ENCODE peak calls at places on chromosomes 3 and 15, in four cellular contexts. S is HEK293T, T is WTC11, A is K562. D is an unnamed sample.

GRCh38 chr15:75661041-75661778 is 13.5 kb downstream of the SNX33 start:
- DNase-seq in S (no peak), T (peak; percentile 57), A (no peak), D (peak; percentile 45)

GRCh38 chr3:181567446-181568075 is 144.2 kb upstream of the SOX2 start:
- DNase-seq in T (no peak), A (no peak), S (no peak), D (no peak)

GRCh38 chr3:46553154-46553553 is 12.9 kb downstream of the LRRC2 start:
- DNase-seq in A (no peak), T (no peak), S (no peak), D (no peak)

GRCh38 chr15:25789206-25789605 is 73.9 kb downstream of the ATP10A start:
- DNase-seq in T (no peak), S (no peak), A (no peak), D (no peak)

GRCh38 chr3:146165844-146166243 is 4.9 kb upstream of the PLOD2 start:
- DNase-seq in A (no peak), S (no peak), T (no peak), D (no peak)

GRCh38 chr3:138440137-138440536 is 5.7 kb downstream of the ESYT3 start:
- DNase-seq in T (no peak), S (no peak), A (no peak), D (no peak)

GRCh38 chr15:85582719-85583089 is 202.3 kb downstream of the AKAP13 start:
- DNase-seq in A (peak; percentile 53), T (no peak), S (no peak), D (no peak)

GRCh38 chr3:14494279-14494972 is 45.7 kb downstream of the GRIP2 start:
- DNase-seq in A (no peak), S (no peak), T (no peak), D (no peak)

GRCh38 chr3:50193286-50193685 is 1.9 kb downstream of the GNAT1 start:
- DNase-seq in S (no peak), A (no peak), T (no peak), D (no peak)

GRCh38 chr3:56624725-56625124 is 58.3 kb downstream of the TASOR start:
- DNase-seq in S (no peak), T (no peak), A (no peak), D (no peak)

GRCh38 chr3:156711113-156711512 is 36.7 kb downstream of the TIPARP start:
- DNase-seq in S (no peak), T (no peak), A (no peak), D (no peak)

GRCh38 chr15:81197688-81198281 is 1.1 kb downstream of the IL16 start:
- DNase-seq in S (no peak), T (no peak), A (no peak), D (no peak)

GRCh38 chr15:71296032-71296686 is 180.9 kb downstream of the THSD4 start:
- DNase-seq in T (no peak), S (no peak), A (no peak), D (no peak)

GRCh38 chr3:157958471-157958870 is 147.7 kb downstream of the SHOX2 start:
- DNase-seq in A (no peak), T (peak; percentile 12), S (no peak), D (no peak)

GRCh38 chr3:131535596-131535995 is 32.8 kb upstream of the MRPL3 start:
- DNase-seq in S (no peak), T (no peak), A (no peak), D (no peak)

DNA sequence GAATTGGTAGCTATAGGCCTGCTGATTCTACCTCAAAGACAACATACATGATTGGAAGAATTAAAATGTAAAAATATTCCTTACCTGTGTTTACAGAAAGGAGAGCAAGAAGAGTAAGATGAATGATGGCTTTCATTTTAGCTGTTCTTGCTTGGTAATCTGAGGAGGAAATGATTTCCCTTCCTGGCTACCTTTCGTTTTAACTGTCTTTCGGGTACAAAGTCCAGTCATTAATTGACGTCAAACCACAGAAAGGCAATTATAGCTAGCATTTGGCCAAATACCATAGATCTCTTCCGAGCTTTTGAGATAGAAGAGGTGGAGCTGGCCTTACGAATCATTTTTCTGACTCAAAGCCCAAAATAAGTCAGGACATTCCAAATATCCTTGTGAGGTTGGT is at the start of gene MUC13:
- DNase-seq in T (no peak), S (no peak), A (no peak), D (peak; percentile 25)
- TF ChIP-seq ELF4 in T (no peak), S (no peak), A (no peak), D (no peak)

GRCh38 chr3:71152892-71153265 is 430.6 kb downstream of the FOXP1 start:
- DNase-seq in A (no peak), S (no peak), T (peak; percentile 56), D (peak; percentile 92)
- TF ChIP-seq ELF4 in A (no peak), S (no peak), T (no peak), D (no peak)

DNA sequence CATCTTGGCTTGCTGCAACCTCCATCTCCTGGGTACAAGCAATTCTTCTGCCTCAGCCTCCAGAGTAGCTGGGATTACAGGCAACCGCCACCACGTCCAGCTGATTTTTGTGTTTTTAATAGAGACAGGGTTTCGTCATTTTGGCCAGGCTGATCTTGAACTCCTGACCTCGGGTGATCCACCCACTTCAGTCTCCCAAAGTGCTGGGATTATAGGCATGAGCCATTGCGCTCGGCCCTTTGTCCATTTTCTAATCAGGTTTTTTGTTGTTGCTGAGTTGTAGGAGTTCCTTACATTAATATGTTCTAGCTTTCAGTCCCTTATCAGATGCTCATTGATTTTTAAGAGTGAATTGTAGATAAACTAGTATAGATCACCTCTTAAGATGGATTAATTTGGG is 20.3 kb downstream of the RAB5A start:
- DNase-seq in S (no peak), T (no peak), A (peak; percentile 58), D (no peak)
- TF ChIP-seq ELF4 in S (no peak), T (no peak), A (no peak), D (no peak)

GRCh38 chr3:140942221-140943104 is 827 bp downstream of the SLC25A36 start:
- DNase-seq in T (peak; percentile 79), A (peak; percentile 78), S (peak; percentile 65), D (peak; percentile 37)
- TF ChIP-seq ELF4 in T (no peak), A (no peak), S (no peak), D (no peak)

DNA sequence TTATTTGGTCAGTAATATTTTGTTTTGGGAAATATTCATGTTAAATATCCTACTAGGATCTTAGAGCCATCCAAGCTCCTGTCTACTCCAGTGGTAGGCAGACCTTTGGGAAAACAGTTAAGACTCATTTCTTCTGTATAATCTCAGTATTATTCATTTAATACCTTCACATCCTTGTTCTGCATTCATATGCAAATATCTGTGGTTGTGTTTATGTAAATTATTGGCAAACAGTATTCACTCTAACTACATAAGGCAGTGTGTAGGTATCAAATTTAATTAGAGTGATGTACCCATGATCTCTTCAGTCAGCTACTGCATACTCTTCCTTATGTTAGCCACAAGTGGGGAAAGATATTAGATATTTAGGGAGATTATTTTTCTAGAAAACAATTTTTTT is 200.8 kb upstream of the SLC2A2 start:
- DNase-seq in A (no peak), T (no peak), S (no peak), D (no peak)
- TF ChIP-seq ELF4 in A (no peak), T (no peak), S (no peak), D (no peak)

DNA sequence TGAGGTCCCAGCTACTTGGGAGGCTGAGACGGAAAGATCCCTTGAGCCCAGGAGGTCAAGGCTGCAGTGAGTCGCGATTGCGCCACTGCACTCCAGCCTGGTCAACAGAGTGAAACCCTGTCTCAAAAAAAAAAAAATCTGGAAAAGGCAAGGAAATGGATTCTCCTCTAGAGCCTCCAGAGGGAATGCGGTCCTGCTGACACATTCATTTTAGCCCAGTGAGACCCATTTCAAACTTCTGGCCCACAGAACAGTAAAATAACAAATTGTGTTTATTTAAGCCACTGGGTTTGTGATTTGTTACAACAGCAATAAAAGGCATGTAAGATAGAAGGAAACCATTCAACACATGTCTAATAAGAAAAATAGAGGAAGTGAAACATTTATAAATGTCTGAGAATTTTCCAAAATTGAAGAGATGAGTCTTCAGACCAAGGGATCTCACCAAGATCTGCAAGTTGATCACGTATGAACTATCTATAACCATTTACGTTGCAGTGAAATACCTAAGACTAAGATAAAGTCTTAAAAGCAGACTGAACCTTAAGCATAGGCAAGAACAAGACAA is at the start of gene HTR3E:
- DNase-seq in A (no peak), S (no peak), T (no peak), D (no peak)
- TF ChIP-seq ELF4 in A (no peak), S (no peak), T (no peak), D (no peak)

GRCh38 chr3:140541975-140542653 is 135.8 kb upstream of the TRIM42 start:
- DNase-seq in T (no peak), S (no peak), A (no peak), D (no peak)

GRCh38 chr3:140532793-140533330 is 145.0 kb upstream of the TRIM42 start:
- DNase-seq in T (no peak), S (no peak), A (no peak), D (no peak)

GRCh38 chr3:140540262-140540661 is 137.6 kb upstream of the TRIM42 start:
- DNase-seq in S (no peak), T (no peak), A (no peak), D (no peak)

DNA sequence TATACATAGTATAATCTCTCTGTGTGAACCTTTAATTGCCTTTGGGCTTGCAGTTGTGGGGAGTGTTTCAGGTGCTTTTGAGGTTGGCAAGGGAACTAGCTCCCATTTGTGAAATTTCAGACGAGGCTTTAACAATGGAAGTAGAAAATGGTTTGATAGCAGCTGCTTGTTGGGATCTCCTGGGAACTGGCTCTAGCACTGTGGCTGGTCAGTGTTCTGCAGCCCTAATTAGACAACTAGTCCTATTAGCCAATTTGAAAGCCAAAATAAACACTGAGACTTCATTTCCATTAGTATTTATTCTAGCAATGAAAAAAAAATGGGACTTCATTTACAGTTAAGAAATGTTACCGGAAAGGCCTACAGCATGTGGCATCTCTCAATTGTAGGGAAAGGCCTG is 140.8 kb upstream of the TRIM42 start:
- DNase-seq in T (no peak), A (no peak), S (no peak), D (no peak)
- TF ChIP-seq ELF4 in T (no peak), A (no peak), S (no peak), D (no peak)

DNA sequence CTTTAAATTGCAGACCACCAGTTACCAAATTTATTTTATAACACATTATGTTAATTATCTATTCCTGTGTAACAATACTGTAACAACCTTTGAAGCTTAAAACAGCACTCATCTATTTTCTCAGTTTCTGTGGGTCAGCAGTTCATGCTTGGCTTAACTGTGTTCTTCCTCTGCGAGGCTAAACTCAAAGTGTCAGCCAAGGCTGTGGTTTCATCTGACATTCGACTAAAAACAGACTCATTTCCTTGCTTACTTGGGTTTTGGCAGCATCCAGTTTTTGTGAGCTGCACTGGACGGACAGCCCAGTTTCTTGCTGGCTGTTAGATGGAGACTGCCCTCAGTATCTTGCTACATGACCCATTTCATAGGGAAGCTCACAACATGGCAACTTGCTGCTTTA is 247.3 kb upstream of the KCNH8 start:
- DNase-seq in A (no peak), T (no peak), S (no peak), D (no peak)
- TF ChIP-seq ELF4 in A (no peak), T (no peak), S (no peak), D (no peak)

GRCh38 chr3:42501681-42502428 is 588 bp upstream of the VIPR1 start:
- DNase-seq in A (peak; percentile 74), S (no peak), T (peak; percentile 53), D (peak; percentile 22)
- TF ChIP-seq ELF4 in A (peak; percentile 57), S (no peak), T (no peak), D (no peak)

GRCh38 chr15:67066041-67067021 is 929 bp downstream of the SMAD3 start:
- DNase-seq in S (no peak), A (peak; percentile 45), T (no peak), D (no peak)

GRCh38 chr15:67063689-67064606 is 1.5 kb upstream of the SMAD3 start:
- DNase-seq in S (peak; percentile 69), A (peak; percentile 92), T (peak; percentile 69), D (peak; percentile 90)

GRCh38 chr15:67064607-67065530 is 533 bp upstream of the SMAD3 start:
- DNase-seq in A (peak; percentile 78), S (peak; percentile 66), T (peak; percentile 76), D (peak; percentile 67)

GRCh38 chr15:67067161-67067853 is 1.9 kb downstream of the SMAD3 start:
- DNase-seq in A (peak; percentile 57), T (peak; percentile 42), S (no peak), D (no peak)

GRCh38 chr15:67065531-67066005 is at the start of gene SMAD3:
- DNase-seq in A (peak; percentile 93), S (peak; percentile 80), T (peak; percentile 85), D (peak; percentile 86)
- TF ChIP-seq ELF4 in A (no peak), S (no peak), T (no peak), D (no peak)